ENCODE peak calls at places on chromosome 1, in four cellular contexts. I is astrocyte of the spinal cord, J is RWPE2, Y is Peyer's patch. L is an unnamed sample.

GRCh38 chr1:183276386-183276785 is 90.3 kb downstream of the LAMC2 start:
- DNase-seq in I (no peak), J (no peak), Y (no peak), L (no peak)

GRCh38 chr1:159996653-159997052 is 35.1 kb downstream of the PIGM start:
- DNase-seq in I (peak; percentile 91), Y (no peak), J (no peak), L (no peak)

GRCh38 chr1:37839676-37840075 is 19.7 kb downstream of the MTF1 start:
- DNase-seq in I (no peak), Y (no peak), J (no peak), L (no peak)

GRCh38 chr1:53182111-53182593 is 14.5 kb upstream of the CPT2 start:
- DNase-seq in J (no peak), I (peak; percentile 77), Y (peak; percentile 87), L (peak; percentile 71)

GRCh38 chr1:29499101-29499650 is 262.9 kb downstream of the PTPRU start:
- DNase-seq in J (no peak), Y (no peak), I (no peak), L (no peak)

GRCh38 chr1:9066945-9067807 is 2.3 kb downstream of the SLC2A5 start:
- DNase-seq in Y (no peak), I (peak; percentile 73), J (peak; percentile 64), L (no peak)

GRCh38 chr1:227449051-227449450 is 114.3 kb upstream of the ZNF678 start:
- DNase-seq in I (no peak), J (no peak), Y (no peak), L (peak; percentile 13)

GRCh38 chr1:9165396-9165795 is 36.5 kb upstream of the GPR157 start:
- DNase-seq in Y (no peak), J (no peak), I (no peak), L (no peak)

GRCh38 chr1:206035027-206035426 is 11.3 kb upstream of the CTSE start:
- DNase-seq in Y (peak; percentile 54), I (no peak), J (no peak), L (no peak)

GRCh38 chr1:59422921-59423575 is 126.2 kb downstream of the FGGY start:
- DNase-seq in J (no peak), Y (no peak), I (no peak), L (no peak)

GRCh38 chr1:14113841-14114567 is 414.0 kb downstream of the PRDM2 start:
- DNase-seq in Y (no peak), J (no peak), I (peak; percentile 58), L (peak; percentile 21)

GRCh38 chr1:209728466-209728865 is 23.8 kb downstream of the HSD11B1 start:
- DNase-seq in J (no peak), Y (no peak), I (no peak), L (no peak)

GRCh38 chr1:118147542-118147941 is 37.5 kb downstream of the SPAG17 start:
- DNase-seq in Y (no peak), J (no peak), I (peak; percentile 42), L (no peak)

GRCh38 chr1:200775850-200776249 is 37.2 kb downstream of the CAMSAP2 start:
- DNase-seq in I (no peak), J (no peak), Y (no peak), L (no peak)

GRCh38 chr1:21327566-21328323 is 37.5 kb upstream of the ECE1 start:
- DNase-seq in Y (no peak), J (no peak), I (no peak), L (no peak)

GRCh38 chr1:117534995-117535467 is 70.8 kb upstream of the TENT5C start:
- DNase-seq in Y (no peak), J (no peak), I (peak; percentile 51), L (peak; percentile 25)

GRCh38 chr1:39671433-39671792 is 494 bp downstream of the NT5C1A start:
- DNase-seq in I (no peak), Y (no peak), J (no peak), L (no peak)

GRCh38 chr1:5286244-5286643 is 631.8 kb downstream of the AJAP1 start:
- DNase-seq in J (no peak), Y (no peak), I (no peak), L (no peak)

GRCh38 chr1:11245904-11246726 is 16.2 kb downstream of the MTOR start:
- DNase-seq in J (no peak), Y (no peak), I (no peak), L (no peak)

GRCh38 chr1:239387304-239388231 is 1.2 kb downstream of the CHRM3 start:
- DNase-seq in J (no peak), Y (peak; percentile 53), I (peak; percentile 1), L (peak; percentile 10)

GRCh38 chr1:15703562-15703961 is 19.4 kb downstream of the PLEKHM2 start:
- DNase-seq in Y (peak; percentile 64), I (peak; percentile 87), J (no peak), L (no peak)

GRCh38 chr1:165057956-165058355 is 298.6 kb downstream of the LMX1A start:
- DNase-seq in J (no peak), Y (no peak), I (no peak), L (no peak)

GRCh38 chr1:55140546-55140983 is 74.6 kb downstream of the USP24 start:
- DNase-seq in Y (no peak), J (no peak), I (peak; percentile 93), L (peak; percentile 24)

GRCh38 chr1:55144886-55145285 is 70.3 kb downstream of the USP24 start:
- DNase-seq in I (no peak), J (no peak), Y (no peak), L (no peak)

GRCh38 chr1:55146781-55147180 is 68.4 kb downstream of the USP24 start:
- DNase-seq in Y (no peak), I (no peak), J (no peak), L (no peak)

GRCh38 chr1:55141295-55141893 is 73.8 kb downstream of the USP24 start:
- DNase-seq in J (no peak), Y (no peak), I (no peak), L (no peak)

GRCh38 chr1:55143686-55144085 is 71.5 kb downstream of the USP24 start:
- DNase-seq in J (no peak), Y (no peak), I (no peak), L (no peak)
- TF ChIP-seq CTCF in J (no peak), Y (no peak), I (no peak), L (peak; percentile 48)

DNA sequence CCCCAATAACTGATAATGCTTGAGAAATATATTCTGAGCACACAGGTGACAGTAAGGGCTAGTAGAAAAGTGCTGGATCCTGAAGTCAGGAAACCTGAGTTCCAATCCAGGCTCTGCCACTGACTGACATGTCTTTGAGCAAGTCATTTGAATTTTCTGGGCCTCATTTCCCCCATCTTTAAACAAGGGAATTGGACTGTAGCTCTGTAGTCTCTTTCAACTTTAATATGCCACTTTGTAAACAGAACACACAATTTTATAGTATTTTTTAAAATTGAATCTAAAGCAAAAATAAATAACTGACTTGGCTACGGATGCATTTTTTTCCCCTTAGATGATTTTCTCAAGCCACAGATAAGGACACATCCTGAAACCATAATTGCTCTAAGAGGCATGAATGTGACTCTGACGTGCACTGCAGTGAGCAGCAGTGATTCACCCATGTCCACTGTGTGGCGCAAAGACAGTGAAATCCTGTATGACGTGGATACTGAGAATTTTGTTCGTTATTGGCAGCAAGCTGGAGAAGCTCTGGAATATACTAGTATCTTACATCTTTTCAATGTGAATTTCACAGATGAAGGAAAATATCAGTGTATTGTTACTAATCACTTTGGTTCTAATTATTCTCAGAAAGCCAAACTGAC is 37.0 kb downstream of the LRIG2 start:
- DNase-seq in Y (no peak), J (no peak), I (peak; percentile 93), L (no peak)
- TF ChIP-seq CTCF in Y (no peak), J (peak; percentile 31), I (peak; percentile 47), L (no peak)

DNA sequence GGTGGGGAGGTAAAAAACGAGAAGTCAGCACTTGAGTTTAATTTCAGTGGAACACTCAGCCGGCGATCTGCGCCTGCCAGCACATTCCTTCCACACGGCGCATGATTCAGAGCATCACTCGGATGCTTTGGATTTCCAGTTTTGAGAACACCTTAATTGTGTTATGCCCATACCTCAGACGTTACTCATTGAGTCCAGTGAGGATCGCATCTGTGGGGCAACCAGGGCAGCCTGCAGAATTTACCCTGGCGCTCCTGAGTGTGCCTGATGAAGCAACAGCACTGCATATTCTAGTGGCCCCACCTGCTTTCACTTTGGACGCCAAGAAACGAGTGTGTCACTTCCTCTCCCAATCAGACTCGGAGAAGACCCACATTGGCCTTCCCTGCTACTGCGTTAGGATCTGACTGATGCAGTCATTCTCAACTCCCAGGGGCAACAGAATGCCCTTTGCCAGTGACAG is 19.9 kb downstream of the FAM89A start:
- DNase-seq in Y (no peak), I (no peak), J (no peak), L (no peak)
- TF ChIP-seq CTCF in Y (no peak), I (no peak), J (no peak), L (no peak)

GRCh38 chr1:26833432-26834405 is 7.2 kb downstream of the ZDHHC18 start:
- DNase-seq in J (no peak), Y (peak; percentile 52), I (no peak), L (no peak)

GRCh38 chr1:26831546-26832248 is 5.2 kb downstream of the ZDHHC18 start:
- DNase-seq in I (no peak), J (no peak), Y (no peak), L (no peak)

GRCh38 chr1:26829214-26829911 is 2.9 kb downstream of the ZDHHC18 start:
- DNase-seq in Y (no peak), J (no peak), I (no peak), L (no peak)

GRCh38 chr1:26831059-26831458 is 4.6 kb downstream of the ZDHHC18 start:
- DNase-seq in Y (no peak), J (no peak), I (no peak), L (no peak)

DNA sequence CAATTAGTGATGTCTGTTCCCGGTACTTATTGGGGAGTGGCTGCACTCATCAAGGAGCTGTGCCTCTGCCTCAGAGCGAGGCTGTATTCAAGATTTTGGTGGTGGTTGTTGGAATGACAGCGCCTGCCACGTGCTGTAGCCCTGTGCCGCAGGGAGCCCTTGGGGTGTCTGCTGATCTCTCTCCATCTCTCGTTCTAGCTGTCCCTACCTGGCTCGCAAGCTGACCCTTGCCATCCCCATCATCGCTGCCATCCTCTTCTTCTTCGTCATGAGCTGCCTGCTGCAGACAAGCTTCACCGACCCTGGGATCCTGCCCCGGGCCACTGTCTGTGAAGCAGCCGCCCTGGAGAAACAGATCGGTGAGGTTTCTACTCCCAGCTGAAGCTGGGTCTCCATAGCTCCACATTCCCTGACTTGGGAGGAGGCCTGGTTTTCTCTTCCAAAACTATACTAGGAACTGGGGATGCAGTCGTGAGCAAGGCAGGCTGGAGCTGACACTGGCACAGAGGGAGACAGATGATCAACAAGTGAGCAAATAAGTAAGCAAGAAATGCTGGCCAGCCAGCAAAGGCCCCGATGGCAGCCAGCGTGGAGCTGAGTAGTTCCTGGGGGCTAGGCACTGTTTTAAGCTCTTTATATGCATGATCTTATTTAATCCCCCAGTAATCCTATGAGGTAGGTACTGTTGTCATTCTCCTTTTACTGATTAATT is 5.9 kb downstream of the ZDHHC18 start:
- DNase-seq in Y (no peak), J (no peak), I (no peak), L (no peak)
- TF ChIP-seq CTCF in Y (no peak), J (no peak), I (no peak), L (no peak)

DNA sequence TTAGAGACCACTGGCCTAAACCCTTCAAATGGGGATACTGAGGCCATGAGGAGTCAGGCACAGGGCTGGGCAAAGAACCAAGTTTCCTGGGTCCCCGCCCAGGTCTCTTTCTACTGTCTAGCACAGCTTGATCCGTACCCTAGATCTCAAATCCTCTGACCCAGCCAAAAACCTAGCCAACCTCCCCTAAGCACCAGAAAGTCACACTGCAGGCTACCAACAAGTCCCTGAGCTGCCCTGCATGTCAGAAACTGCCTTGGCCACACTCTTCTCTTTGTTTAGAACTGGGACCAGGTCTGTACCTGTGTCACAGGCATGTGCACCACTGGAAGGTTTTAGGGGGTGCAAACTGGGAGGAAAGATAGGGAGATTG is 33.6 kb downstream of the AHDC1 start:
- DNase-seq in Y (no peak), J (no peak), I (no peak), L (no peak)
- TF ChIP-seq CTCF in Y (no peak), J (no peak), I (no peak), L (no peak)

L was measured in progenitor cell of endocrine pancreas.